ENCODE peak calls at places on chromosome 1, in six cellular contexts. One of them, this sample, is unnamed.

GRCh38 chr1:41486892-41487728 is 2.6 kb upstream of the EDN2 start:
- DNase-seq in colonic mucosa: no peak
- DNase-seq in lower leg skin: no peak
- DNase-seq in AG04450: no peak
- DNase-seq in lower lobe of right lung: peak
- DNase-seq in A673: no peak
- DNase-seq in this sample: no peak

GRCh38 chr1:202658766-202659165 is 51.5 kb downstream of the SYT2 start:
- DNase-seq in colonic mucosa: no peak
- DNase-seq in lower leg skin: no peak
- DNase-seq in AG04450: no peak
- DNase-seq in lower lobe of right lung: no peak
- DNase-seq in A673: peak
- DNase-seq in this sample: no peak

GRCh38 chr1:39499668-39500067 is 8.2 kb downstream of the BMP8A start:
- DNase-seq in colonic mucosa: no peak
- DNase-seq in lower leg skin: no peak
- DNase-seq in AG04450: no peak
- DNase-seq in lower lobe of right lung: no peak
- DNase-seq in A673: no peak
- DNase-seq in this sample: no peak

GRCh38 chr1:207876129-207876528 is 34.8 kb downstream of the CD34 start:
- DNase-seq in colonic mucosa: no peak
- DNase-seq in lower leg skin: no peak
- DNase-seq in AG04450: no peak
- DNase-seq in lower lobe of right lung: no peak
- DNase-seq in A673: no peak
- DNase-seq in this sample: no peak

GRCh38 chr1:167922023-167922422 is 8.1 kb upstream of the ADCY10 start:
- DNase-seq in colonic mucosa: no peak
- DNase-seq in lower leg skin: no peak
- DNase-seq in AG04450: no peak
- DNase-seq in lower lobe of right lung: no peak
- DNase-seq in A673: no peak
- DNase-seq in this sample: no peak

GRCh38 chr1:241637046-241637590 is 3.1 kb downstream of the CHML start:
- DNase-seq in colonic mucosa: no peak
- DNase-seq in lower leg skin: no peak
- DNase-seq in AG04450: no peak
- DNase-seq in lower lobe of right lung: no peak
- DNase-seq in A673: no peak
- DNase-seq in this sample: no peak

GRCh38 chr1:168443356-168443755 is 100.4 kb downstream of the XCL2 start:
- DNase-seq in colonic mucosa: no peak
- DNase-seq in lower leg skin: no peak
- DNase-seq in AG04450: no peak
- DNase-seq in lower lobe of right lung: no peak
- DNase-seq in A673: no peak
- DNase-seq in this sample: no peak

GRCh38 chr1:171355727-171356126 is 41.7 kb downstream of the FMO4 start:
- DNase-seq in colonic mucosa: no peak
- DNase-seq in lower leg skin: no peak
- DNase-seq in AG04450: no peak
- DNase-seq in lower lobe of right lung: no peak
- DNase-seq in A673: no peak
- DNase-seq in this sample: no peak

GRCh38 chr1:175887981-175888428 is 144.6 kb upstream of the TNR start:
- DNase-seq in colonic mucosa: peak
- DNase-seq in lower leg skin: peak
- DNase-seq in AG04450: no peak
- DNase-seq in lower lobe of right lung: peak
- DNase-seq in A673: peak
- DNase-seq in this sample: peak

GRCh38 chr1:235129774-235130570 is 1.3 kb upstream of the TOMM20 start:
- DNase-seq in colonic mucosa: no peak
- DNase-seq in lower leg skin: no peak
- DNase-seq in AG04450: no peak
- DNase-seq in lower lobe of right lung: no peak
- DNase-seq in A673: no peak
- DNase-seq in this sample: no peak

GRCh38 chr1:158067651-158068050 is 74.2 kb downstream of the KIRREL1 start:
- DNase-seq in colonic mucosa: peak
- DNase-seq in lower leg skin: no peak
- DNase-seq in AG04450: no peak
- DNase-seq in lower lobe of right lung: no peak
- DNase-seq in A673: no peak
- DNase-seq in this sample: no peak

GRCh38 chr1:88825721-88826120 is 65.6 kb downstream of the GTF2B start:
- DNase-seq in colonic mucosa: no peak
- DNase-seq in lower leg skin: no peak
- DNase-seq in AG04450: no peak
- DNase-seq in lower lobe of right lung: no peak
- DNase-seq in A673: no peak
- DNase-seq in this sample: no peak

GRCh38 chr1:247681288-247681897 is 1.9 kb upstream of the OR13G1 start:
- DNase-seq in colonic mucosa: peak
- DNase-seq in lower leg skin: no peak
- DNase-seq in AG04450: no peak
- DNase-seq in lower lobe of right lung: no peak
- DNase-seq in A673: peak
- DNase-seq in this sample: peak

GRCh38 chr1:174680101-174680500 is 232.3 kb downstream of the GPR52 start:
- DNase-seq in colonic mucosa: no peak
- DNase-seq in lower leg skin: no peak
- DNase-seq in AG04450: no peak
- DNase-seq in lower lobe of right lung: no peak
- DNase-seq in A673: peak
- DNase-seq in this sample: no peak

GRCh38 chr1:213122514-213122929 is 71.5 kb downstream of the RPS6KC1 start:
- DNase-seq in colonic mucosa: no peak
- DNase-seq in lower leg skin: no peak
- DNase-seq in AG04450: peak
- DNase-seq in lower lobe of right lung: no peak
- DNase-seq in A673: peak
- DNase-seq in this sample: peak

GRCh38 chr1:232522189-232522588 is 107.7 kb downstream of the SIPA1L2 start:
- DNase-seq in colonic mucosa: no peak
- DNase-seq in lower leg skin: no peak
- DNase-seq in AG04450: no peak
- DNase-seq in lower lobe of right lung: no peak
- DNase-seq in A673: no peak
- DNase-seq in this sample: no peak

GRCh38 chr1:230516890-230517289 is 90.8 kb upstream of the PGBD5 start:
- DNase-seq in colonic mucosa: no peak
- DNase-seq in lower leg skin: no peak
- DNase-seq in AG04450: no peak
- DNase-seq in lower lobe of right lung: no peak
- DNase-seq in A673: no peak
- DNase-seq in this sample: no peak

GRCh38 chr1:154157520-154158306 is 2.8 kb upstream of the NUP210L start:
- DNase-seq in colonic mucosa: no peak
- DNase-seq in lower leg skin: no peak
- DNase-seq in AG04450: no peak
- DNase-seq in lower lobe of right lung: no peak
- DNase-seq in A673: no peak
- DNase-seq in this sample: no peak

GRCh38 chr1:220371324-220371723 is 99.1 kb upstream of the RAB3GAP2 start:
- DNase-seq in colonic mucosa: no peak
- DNase-seq in lower leg skin: no peak
- DNase-seq in AG04450: no peak
- DNase-seq in lower lobe of right lung: no peak
- DNase-seq in A673: no peak
- DNase-seq in this sample: no peak
- TF ChIP-seq CTCF in colonic mucosa: no peak
- TF ChIP-seq CTCF in lower leg skin: no peak
- TF ChIP-seq CTCF in AG04450: no peak
- TF ChIP-seq CTCF in lower lobe of right lung: no peak
- TF ChIP-seq CTCF in A673: no peak
- TF ChIP-seq CTCF in this sample: no peak

GRCh38 chr1:86916752-86917151 is 2.3 kb downstream of the HS2ST1 start:
- DNase-seq in colonic mucosa: no peak
- DNase-seq in lower leg skin: no peak
- DNase-seq in AG04450: no peak
- DNase-seq in lower lobe of right lung: no peak
- DNase-seq in A673: no peak
- DNase-seq in this sample: no peak
- H3K4me3 ChIP-seq in colonic mucosa: no peak
- H3K4me3 ChIP-seq in lower leg skin: no peak
- H3K4me3 ChIP-seq in AG04450: peak
- H3K4me3 ChIP-seq in lower lobe of right lung: no peak
- H3K4me3 ChIP-seq in A673: peak
- H3K4me3 ChIP-seq in this sample: peak

GRCh38 chr1:95467036-95467435 is 233.0 kb downstream of the RWDD3 start:
- DNase-seq in colonic mucosa: no peak
- DNase-seq in lower leg skin: no peak
- DNase-seq in AG04450: no peak
- DNase-seq in lower lobe of right lung: no peak
- DNase-seq in A673: peak
- DNase-seq in this sample: no peak
- TF ChIP-seq CTCF in colonic mucosa: no peak
- TF ChIP-seq CTCF in lower leg skin: no peak
- TF ChIP-seq CTCF in AG04450: peak
- TF ChIP-seq CTCF in lower lobe of right lung: no peak
- TF ChIP-seq CTCF in A673: peak
- TF ChIP-seq CTCF in this sample: no peak

DNA sequence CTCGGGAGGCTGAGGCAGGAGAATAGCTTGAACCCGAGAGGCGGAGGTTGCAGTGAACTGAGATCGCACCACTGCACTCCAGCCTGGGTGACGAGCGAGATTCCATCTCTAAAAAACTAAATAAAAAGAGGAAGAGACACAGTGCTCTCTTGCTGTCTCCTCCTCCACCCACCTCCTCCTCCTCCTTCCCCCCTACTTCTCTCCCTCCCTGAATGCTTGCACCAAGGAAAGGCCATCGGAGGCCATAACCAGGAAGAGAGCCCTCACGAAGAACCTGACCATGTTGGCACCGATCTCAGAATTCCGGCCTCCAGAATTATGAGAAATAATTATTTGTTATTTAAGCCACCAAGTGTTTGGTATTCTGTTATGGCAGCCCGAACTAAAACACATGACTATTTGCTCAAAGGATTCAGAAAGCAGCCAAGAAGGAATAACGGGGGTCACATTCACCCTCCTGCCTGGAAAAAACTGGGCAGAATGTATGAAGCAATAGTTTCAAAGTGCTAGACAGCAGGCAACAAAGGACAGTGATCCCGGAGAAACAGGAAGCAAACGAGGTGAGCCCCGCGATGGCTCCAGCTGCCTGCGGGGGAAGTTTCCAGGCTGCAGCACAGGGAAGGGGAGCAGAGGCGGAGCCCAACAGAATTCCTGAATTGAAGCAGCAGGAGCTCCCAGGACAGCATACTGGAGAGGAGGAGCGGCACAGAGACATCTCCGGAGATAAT is 35.8 kb downstream of the LDLRAD1 start:
- DNase-seq in colonic mucosa: peak
- DNase-seq in lower leg skin: no peak
- DNase-seq in AG04450: peak
- DNase-seq in lower lobe of right lung: peak
- DNase-seq in A673: peak
- DNase-seq in this sample: no peak
- H3K4me3 ChIP-seq in colonic mucosa: peak
- H3K4me3 ChIP-seq in lower leg skin: no peak
- H3K4me3 ChIP-seq in AG04450: peak
- H3K4me3 ChIP-seq in lower lobe of right lung: peak
- H3K4me3 ChIP-seq in A673: no peak
- H3K4me3 ChIP-seq in this sample: peak

GRCh38 chr1:7262611-7263010 is 477.4 kb downstream of the CAMTA1 start:
- DNase-seq in colonic mucosa: peak
- DNase-seq in lower leg skin: peak
- DNase-seq in AG04450: no peak
- DNase-seq in lower lobe of right lung: no peak
- DNase-seq in A673: no peak
- DNase-seq in this sample: no peak
- TF ChIP-seq CTCF in colonic mucosa: no peak
- TF ChIP-seq CTCF in lower leg skin: no peak
- TF ChIP-seq CTCF in AG04450: no peak
- TF ChIP-seq CTCF in lower lobe of right lung: no peak
- TF ChIP-seq CTCF in A673: no peak
- TF ChIP-seq CTCF in this sample: no peak

DNA sequence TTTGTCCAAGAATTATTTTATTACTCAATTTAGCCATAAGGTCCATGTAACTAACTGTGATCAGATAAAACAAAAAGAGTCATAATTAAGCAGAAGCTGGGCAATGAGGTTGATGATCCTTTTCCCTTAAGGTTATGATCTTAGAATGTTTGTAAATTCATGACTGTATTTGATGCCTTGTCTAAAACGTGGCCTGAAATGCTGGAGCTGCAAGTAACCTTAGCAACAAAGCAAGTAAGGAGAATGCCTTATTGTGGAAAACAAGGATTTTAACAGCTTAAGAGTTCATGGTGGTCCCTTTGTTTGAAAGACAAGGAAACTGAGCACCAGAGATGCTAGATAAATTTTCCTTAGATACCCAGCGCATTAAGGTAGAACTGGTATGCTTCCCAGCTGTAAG is 25.7 kb upstream of the XPR1 start:
- DNase-seq in colonic mucosa: no peak
- DNase-seq in lower leg skin: no peak
- DNase-seq in AG04450: no peak
- DNase-seq in lower lobe of right lung: no peak
- DNase-seq in A673: no peak
- DNase-seq in this sample: no peak
- H3K4me3 ChIP-seq in colonic mucosa: no peak
- H3K4me3 ChIP-seq in lower leg skin: no peak
- H3K4me3 ChIP-seq in AG04450: no peak
- H3K4me3 ChIP-seq in lower lobe of right lung: no peak
- H3K4me3 ChIP-seq in A673: no peak
- H3K4me3 ChIP-seq in this sample: no peak

DNA sequence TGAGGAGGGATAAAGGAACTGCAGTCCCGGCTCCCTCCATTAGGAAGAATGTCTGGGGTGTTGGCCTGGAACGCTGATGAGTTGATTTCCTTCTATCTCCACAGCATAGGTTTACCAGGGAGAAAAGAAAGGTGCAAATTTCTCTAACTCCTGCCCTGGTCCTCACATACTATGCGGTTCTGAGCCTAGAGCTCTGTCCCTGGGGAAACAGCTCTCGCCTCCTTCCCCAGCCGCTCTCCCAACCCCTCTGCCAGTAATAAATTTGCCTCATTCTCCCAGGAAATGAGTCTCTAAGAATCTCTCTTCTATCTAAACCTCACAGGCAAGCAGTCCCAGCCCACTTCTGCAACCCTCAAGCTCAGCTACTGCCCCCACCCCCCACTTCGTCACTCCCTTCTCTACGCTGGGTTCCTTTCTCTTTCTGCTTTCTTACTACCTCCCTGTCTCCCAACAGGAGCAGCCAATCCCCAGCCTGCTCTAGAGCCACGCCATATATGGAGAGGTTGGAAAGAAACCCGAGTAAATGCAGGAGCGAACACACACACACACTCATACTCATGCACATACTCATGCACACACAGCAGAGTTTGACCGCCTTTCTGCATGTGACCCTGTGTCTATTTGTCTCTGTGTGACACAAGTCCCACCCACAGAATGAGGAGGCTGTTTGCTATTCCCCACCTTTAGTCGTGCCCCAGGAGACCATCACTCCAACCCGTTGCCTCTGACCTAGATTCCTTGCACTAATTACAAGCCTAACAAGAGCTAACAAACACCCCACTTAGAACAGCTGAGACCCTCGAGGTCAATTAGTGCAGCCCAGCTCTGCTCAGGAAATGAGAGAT is 13.4 kb downstream of the PLEKHO1 start:
- DNase-seq in colonic mucosa: peak
- DNase-seq in lower leg skin: peak
- DNase-seq in AG04450: peak
- DNase-seq in lower lobe of right lung: peak
- DNase-seq in A673: peak
- DNase-seq in this sample: peak
- TF ChIP-seq CTCF in colonic mucosa: no peak
- TF ChIP-seq CTCF in lower leg skin: no peak
- TF ChIP-seq CTCF in AG04450: no peak
- TF ChIP-seq CTCF in lower lobe of right lung: no peak
- TF ChIP-seq CTCF in A673: no peak
- TF ChIP-seq CTCF in this sample: peak

GRCh38 chr1:93598396-93598795 is 83.2 kb downstream of the BCAR3 start:
- DNase-seq in colonic mucosa: no peak
- DNase-seq in lower leg skin: peak
- DNase-seq in AG04450: no peak
- DNase-seq in lower lobe of right lung: no peak
- DNase-seq in A673: no peak
- DNase-seq in this sample: no peak
- H3K4me3 ChIP-seq in colonic mucosa: no peak
- H3K4me3 ChIP-seq in lower leg skin: no peak
- H3K4me3 ChIP-seq in AG04450: no peak
- H3K4me3 ChIP-seq in lower lobe of right lung: no peak
- H3K4me3 ChIP-seq in A673: no peak
- H3K4me3 ChIP-seq in this sample: no peak

This sample was measured in astrocyte of the cerebellum.